ENCODE peak calls at places on chromosomes 5 and 9, in nine cellular contexts. One of them, this sample, is unnamed.

GRCh38 chr5:14728109-14728938 is 63.8 kb downstream of the OTULIN start:
- DNase-seq in psoas muscle: no peak
- DNase-seq in BE2C: no peak
- DNase-seq in HL-60: no peak
- DNase-seq in fibroblast of pulmonary artery: no peak
- DNase-seq in cardiac muscle cell: no peak
- DNase-seq in brain microvascular endothelial cell: no peak
- DNase-seq in HFFc6: no peak
- DNase-seq in astrocyte of the spinal cord: no peak
- DNase-seq in this sample: no peak

GRCh38 chr9:120579139-120579749 is 723 bp downstream of the CDK5RAP2 start:
- DNase-seq in astrocyte of the spinal cord: no peak
- DNase-seq in psoas muscle: no peak
- DNase-seq in HFFc6: peak
- DNase-seq in BE2C: no peak
- DNase-seq in fibroblast of pulmonary artery: no peak
- DNase-seq in HL-60: no peak
- DNase-seq in cardiac muscle cell: no peak
- DNase-seq in brain microvascular endothelial cell: no peak
- DNase-seq in this sample: no peak

GRCh38 chr5:178289438-178289837 is 56.8 kb upstream of the PHYKPL start:
- DNase-seq in BE2C: no peak
- DNase-seq in astrocyte of the spinal cord: no peak
- DNase-seq in HFFc6: no peak
- DNase-seq in HL-60: no peak
- DNase-seq in cardiac muscle cell: no peak
- DNase-seq in brain microvascular endothelial cell: no peak
- DNase-seq in psoas muscle: peak
- DNase-seq in fibroblast of pulmonary artery: no peak
- DNase-seq in this sample: no peak

GRCh38 chr5:166720026-166720425 is 1571.4 kb upstream of the WWC1 start:
- DNase-seq in HFFc6: no peak
- DNase-seq in BE2C: no peak
- DNase-seq in cardiac muscle cell: no peak
- DNase-seq in fibroblast of pulmonary artery: no peak
- DNase-seq in HL-60: no peak
- DNase-seq in psoas muscle: no peak
- DNase-seq in brain microvascular endothelial cell: no peak
- DNase-seq in astrocyte of the spinal cord: peak
- DNase-seq in this sample: no peak

GRCh38 chr9:110828148-110828730 is 159.6 kb downstream of the MUSK start:
- DNase-seq in cardiac muscle cell: peak
- DNase-seq in psoas muscle: peak
- DNase-seq in BE2C: no peak
- DNase-seq in brain microvascular endothelial cell: peak
- DNase-seq in HFFc6: peak
- DNase-seq in astrocyte of the spinal cord: peak
- DNase-seq in HL-60: no peak
- DNase-seq in fibroblast of pulmonary artery: peak
- DNase-seq in this sample: no peak

GRCh38 chr5:116424258-116424615 is 150.4 kb downstream of the SEMA6A start:
- DNase-seq in cardiac muscle cell: no peak
- DNase-seq in astrocyte of the spinal cord: no peak
- DNase-seq in HL-60: no peak
- DNase-seq in brain microvascular endothelial cell: no peak
- DNase-seq in fibroblast of pulmonary artery: no peak
- DNase-seq in HFFc6: no peak
- DNase-seq in BE2C: no peak
- DNase-seq in psoas muscle: no peak
- DNase-seq in this sample: no peak

GRCh38 chr9:28805197-28805596 is 1231.9 kb upstream of the C9orf72 start:
- DNase-seq in astrocyte of the spinal cord: no peak
- DNase-seq in brain microvascular endothelial cell: no peak
- DNase-seq in fibroblast of pulmonary artery: no peak
- DNase-seq in HFFc6: no peak
- DNase-seq in HL-60: no peak
- DNase-seq in cardiac muscle cell: no peak
- DNase-seq in BE2C: peak
- DNase-seq in psoas muscle: no peak
- DNase-seq in this sample: no peak

GRCh38 chr5:141420855-141421488 is at the start of gene PCDHGA11:
- DNase-seq in astrocyte of the spinal cord: peak
- DNase-seq in cardiac muscle cell: no peak
- DNase-seq in fibroblast of pulmonary artery: peak
- DNase-seq in BE2C: peak
- DNase-seq in HFFc6: peak
- DNase-seq in HL-60: peak
- DNase-seq in brain microvascular endothelial cell: peak
- DNase-seq in psoas muscle: peak
- DNase-seq in this sample: no peak

GRCh38 chr9:114258866-114259799 is 63.8 kb upstream of the ORM1 start:
- DNase-seq in astrocyte of the spinal cord: no peak
- DNase-seq in HFFc6: no peak
- DNase-seq in cardiac muscle cell: no peak
- DNase-seq in brain microvascular endothelial cell: no peak
- DNase-seq in HL-60: no peak
- DNase-seq in BE2C: no peak
- DNase-seq in psoas muscle: no peak
- DNase-seq in fibroblast of pulmonary artery: no peak
- DNase-seq in this sample: no peak

GRCh38 chr9:114263853-114264510 is 58.9 kb upstream of the ORM1 start:
- DNase-seq in fibroblast of pulmonary artery: no peak
- DNase-seq in HL-60: no peak
- DNase-seq in psoas muscle: no peak
- DNase-seq in brain microvascular endothelial cell: no peak
- DNase-seq in HFFc6: no peak
- DNase-seq in BE2C: peak
- DNase-seq in astrocyte of the spinal cord: peak
- DNase-seq in cardiac muscle cell: peak
- DNase-seq in this sample: no peak

GRCh38 chr9:114259800-114260523 is 62.9 kb upstream of the ORM1 start:
- DNase-seq in psoas muscle: no peak
- DNase-seq in cardiac muscle cell: no peak
- DNase-seq in HL-60: no peak
- DNase-seq in HFFc6: no peak
- DNase-seq in brain microvascular endothelial cell: no peak
- DNase-seq in astrocyte of the spinal cord: no peak
- DNase-seq in BE2C: peak
- DNase-seq in fibroblast of pulmonary artery: no peak
- DNase-seq in this sample: no peak

GRCh38 chr9:114261026-114261425 is 61.9 kb upstream of the ORM1 start:
- DNase-seq in brain microvascular endothelial cell: no peak
- DNase-seq in astrocyte of the spinal cord: no peak
- DNase-seq in HL-60: no peak
- DNase-seq in cardiac muscle cell: no peak
- DNase-seq in fibroblast of pulmonary artery: no peak
- DNase-seq in HFFc6: no peak
- DNase-seq in psoas muscle: no peak
- DNase-seq in BE2C: no peak
- DNase-seq in this sample: no peak

GRCh38 chr9:114261987-114262386 is 60.9 kb upstream of the ORM1 start:
- DNase-seq in psoas muscle: no peak
- DNase-seq in cardiac muscle cell: no peak
- DNase-seq in HL-60: no peak
- DNase-seq in fibroblast of pulmonary artery: no peak
- DNase-seq in BE2C: no peak
- DNase-seq in brain microvascular endothelial cell: no peak
- DNase-seq in astrocyte of the spinal cord: no peak
- DNase-seq in HFFc6: no peak
- DNase-seq in this sample: no peak
- TF ChIP-seq CTCF in psoas muscle: no peak
- TF ChIP-seq CTCF in cardiac muscle cell: no peak
- TF ChIP-seq CTCF in HL-60: no peak
- TF ChIP-seq CTCF in fibroblast of pulmonary artery: no peak
- TF ChIP-seq CTCF in BE2C: no peak
- TF ChIP-seq CTCF in brain microvascular endothelial cell: no peak
- TF ChIP-seq CTCF in astrocyte of the spinal cord: no peak
- TF ChIP-seq CTCF in HFFc6: no peak
- TF ChIP-seq CTCF in this sample: no peak

GRCh38 chr9:126959917-126960316 is 45.3 kb downstream of the RALGPS1 start:
- DNase-seq in HL-60: no peak
- DNase-seq in HFFc6: no peak
- DNase-seq in BE2C: no peak
- DNase-seq in astrocyte of the spinal cord: no peak
- DNase-seq in cardiac muscle cell: no peak
- DNase-seq in fibroblast of pulmonary artery: no peak
- DNase-seq in brain microvascular endothelial cell: no peak
- DNase-seq in psoas muscle: no peak
- DNase-seq in this sample: no peak

GRCh38 chr9:126959326-126959725 is 44.7 kb downstream of the RALGPS1 start:
- DNase-seq in HL-60: no peak
- DNase-seq in brain microvascular endothelial cell: no peak
- DNase-seq in fibroblast of pulmonary artery: no peak
- DNase-seq in HFFc6: no peak
- DNase-seq in BE2C: no peak
- DNase-seq in cardiac muscle cell: no peak
- DNase-seq in astrocyte of the spinal cord: no peak
- DNase-seq in psoas muscle: no peak
- DNase-seq in this sample: no peak

GRCh38 chr9:126956929-126957686 is 42.5 kb downstream of the RALGPS1 start:
- DNase-seq in astrocyte of the spinal cord: peak
- DNase-seq in cardiac muscle cell: no peak
- DNase-seq in HL-60: no peak
- DNase-seq in fibroblast of pulmonary artery: peak
- DNase-seq in HFFc6: peak
- DNase-seq in psoas muscle: no peak
- DNase-seq in brain microvascular endothelial cell: peak
- DNase-seq in BE2C: no peak
- DNase-seq in this sample: no peak

GRCh38 chr9:126955806-126956205 is 41.2 kb downstream of the RALGPS1 start:
- DNase-seq in cardiac muscle cell: no peak
- DNase-seq in HL-60: no peak
- DNase-seq in HFFc6: no peak
- DNase-seq in brain microvascular endothelial cell: no peak
- DNase-seq in psoas muscle: no peak
- DNase-seq in fibroblast of pulmonary artery: no peak
- DNase-seq in astrocyte of the spinal cord: no peak
- DNase-seq in BE2C: no peak
- DNase-seq in this sample: no peak

GRCh38 chr9:126957687-126958053 is 43.1 kb downstream of the RALGPS1 start:
- DNase-seq in HFFc6: peak
- DNase-seq in psoas muscle: no peak
- DNase-seq in BE2C: no peak
- DNase-seq in HL-60: no peak
- DNase-seq in cardiac muscle cell: peak
- DNase-seq in fibroblast of pulmonary artery: peak
- DNase-seq in astrocyte of the spinal cord: peak
- DNase-seq in brain microvascular endothelial cell: peak
- DNase-seq in this sample: no peak
- TF ChIP-seq CTCF in HFFc6: no peak
- TF ChIP-seq CTCF in psoas muscle: no peak
- TF ChIP-seq CTCF in BE2C: no peak
- TF ChIP-seq CTCF in HL-60: no peak
- TF ChIP-seq CTCF in cardiac muscle cell: no peak
- TF ChIP-seq CTCF in fibroblast of pulmonary artery: no peak
- TF ChIP-seq CTCF in astrocyte of the spinal cord: no peak
- TF ChIP-seq CTCF in brain microvascular endothelial cell: no peak
- TF ChIP-seq CTCF in this sample: no peak

DNA sequence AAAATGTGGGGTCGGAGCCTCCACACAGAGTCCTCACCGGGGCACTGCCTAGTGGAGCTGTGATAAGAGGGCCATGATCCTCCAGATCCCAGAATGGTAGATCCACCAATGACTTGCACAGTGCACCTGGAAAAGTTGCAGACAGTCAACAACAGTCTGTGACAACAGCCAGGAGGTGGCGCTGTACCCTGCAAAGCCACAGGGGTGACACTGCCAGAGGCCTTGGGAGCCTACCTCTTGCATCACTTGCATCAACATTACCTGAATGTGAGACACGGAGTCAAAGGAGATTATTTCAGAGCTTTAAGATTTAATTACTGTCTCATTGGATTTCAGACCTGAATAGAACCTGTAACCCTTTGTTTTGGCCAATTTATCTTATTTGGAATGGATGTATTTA is 614.1 kb upstream of the CDH9 start:
- DNase-seq in HL-60: no peak
- DNase-seq in cardiac muscle cell: no peak
- DNase-seq in psoas muscle: no peak
- DNase-seq in astrocyte of the spinal cord: no peak
- DNase-seq in HFFc6: no peak
- DNase-seq in brain microvascular endothelial cell: no peak
- DNase-seq in BE2C: peak
- DNase-seq in fibroblast of pulmonary artery: no peak
- DNase-seq in this sample: no peak
- TF ChIP-seq CTCF in HL-60: no peak
- TF ChIP-seq CTCF in cardiac muscle cell: no peak
- TF ChIP-seq CTCF in psoas muscle: no peak
- TF ChIP-seq CTCF in astrocyte of the spinal cord: no peak
- TF ChIP-seq CTCF in HFFc6: peak
- TF ChIP-seq CTCF in brain microvascular endothelial cell: peak
- TF ChIP-seq CTCF in BE2C: peak
- TF ChIP-seq CTCF in fibroblast of pulmonary artery: no peak
- TF ChIP-seq CTCF in this sample: no peak

GRCh38 chr5:22631683-22632082 is 221.5 kb downstream of the CDH12 start:
- DNase-seq in BE2C: no peak
- DNase-seq in brain microvascular endothelial cell: no peak
- DNase-seq in psoas muscle: no peak
- DNase-seq in cardiac muscle cell: no peak
- DNase-seq in HFFc6: no peak
- DNase-seq in astrocyte of the spinal cord: no peak
- DNase-seq in fibroblast of pulmonary artery: no peak
- DNase-seq in HL-60: no peak
- DNase-seq in this sample: no peak
- TF ChIP-seq CTCF in BE2C: no peak
- TF ChIP-seq CTCF in brain microvascular endothelial cell: no peak
- TF ChIP-seq CTCF in psoas muscle: no peak
- TF ChIP-seq CTCF in cardiac muscle cell: no peak
- TF ChIP-seq CTCF in HFFc6: no peak
- TF ChIP-seq CTCF in astrocyte of the spinal cord: no peak
- TF ChIP-seq CTCF in fibroblast of pulmonary artery: no peak
- TF ChIP-seq CTCF in HL-60: no peak
- TF ChIP-seq CTCF in this sample: no peak

This sample was measured in omental fat pad.